ENCODE peak calls at places on chromosomes 3 and 15, in four cellular contexts. One of them, this sample, is unnamed. For H3K4me1, the result is how much of the 10 kb centered on the place peaks cover.

GRCh38 chr3:47781326-47781684 is 388 bp downstream of the SMARCC1 start:
- DNase-seq in GM23338: peak
- DNase-seq in esophagus squamous epithelium: no peak
- DNase-seq in lower lobe of right lung: peak
- DNase-seq in this sample: no peak

GRCh38 chr3:191296041-191296541 is 33.1 kb upstream of the CCDC50 start:
- DNase-seq in GM23338: no peak
- DNase-seq in esophagus squamous epithelium: no peak
- DNase-seq in lower lobe of right lung: no peak
- DNase-seq in this sample: no peak

GRCh38 chr3:99071096-99071495 is 169.6 kb upstream of the DCBLD2 start:
- DNase-seq in GM23338: no peak
- DNase-seq in esophagus squamous epithelium: no peak
- DNase-seq in lower lobe of right lung: no peak
- DNase-seq in this sample: no peak

GRCh38 chr15:72616491-72617210 is 37.8 kb upstream of the GOLGA6B start:
- DNase-seq in GM23338: peak
- DNase-seq in esophagus squamous epithelium: no peak
- DNase-seq in lower lobe of right lung: no peak
- DNase-seq in this sample: no peak

GRCh38 chr3:186909078-186909853 is 21.1 kb upstream of the ST6GAL1 start:
- DNase-seq in GM23338: peak
- DNase-seq in esophagus squamous epithelium: peak
- DNase-seq in lower lobe of right lung: peak
- DNase-seq in this sample: no peak

GRCh38 chr15:67859331-67859946 is 19.6 kb upstream of the RNU6-1 start:
- DNase-seq in GM23338: no peak
- DNase-seq in esophagus squamous epithelium: no peak
- DNase-seq in lower lobe of right lung: no peak
- DNase-seq in this sample: no peak

GRCh38 chr3:194136519-194137313 is 768 bp downstream of the HES1 start:
- DNase-seq in GM23338: peak
- DNase-seq in esophagus squamous epithelium: no peak
- DNase-seq in lower lobe of right lung: peak
- DNase-seq in this sample: no peak

GRCh38 chr3:66041116-66041515 is 2.4 kb upstream of the MAGI1 start:
- DNase-seq in GM23338: no peak
- DNase-seq in esophagus squamous epithelium: no peak
- DNase-seq in lower lobe of right lung: no peak
- DNase-seq in this sample: no peak

GRCh38 chr15:69402816-69403215 is 11.3 kb upstream of the KIF23 start:
- DNase-seq in GM23338: no peak
- DNase-seq in esophagus squamous epithelium: no peak
- DNase-seq in lower lobe of right lung: no peak
- DNase-seq in this sample: no peak

GRCh38 chr3:172624999-172625398 is 85.9 kb downstream of the NCEH1 start:
- DNase-seq in GM23338: no peak
- DNase-seq in esophagus squamous epithelium: no peak
- DNase-seq in lower lobe of right lung: no peak
- DNase-seq in this sample: no peak

GRCh38 chr15:49044761-49045571 is 1.3 kb downstream of the SECISBP2L start:
- DNase-seq in GM23338: no peak
- DNase-seq in esophagus squamous epithelium: no peak
- DNase-seq in lower lobe of right lung: no peak
- DNase-seq in this sample: no peak

GRCh38 chr3:73622135-73622534 is 2.6 kb downstream of the PDZRN3 start:
- DNase-seq in GM23338: peak
- DNase-seq in esophagus squamous epithelium: no peak
- DNase-seq in lower lobe of right lung: no peak
- DNase-seq in this sample: no peak

GRCh38 chr15:80423215-80423614 is 19.0 kb downstream of the ARNT2 start:
- DNase-seq in GM23338: no peak
- DNase-seq in esophagus squamous epithelium: no peak
- DNase-seq in lower lobe of right lung: no peak
- DNase-seq in this sample: no peak

GRCh38 chr15:36334059-36334458 is 245.4 kb upstream of the CDIN1 start:
- DNase-seq in GM23338: no peak
- DNase-seq in esophagus squamous epithelium: no peak
- DNase-seq in lower lobe of right lung: no peak
- DNase-seq in this sample: no peak

DNA sequence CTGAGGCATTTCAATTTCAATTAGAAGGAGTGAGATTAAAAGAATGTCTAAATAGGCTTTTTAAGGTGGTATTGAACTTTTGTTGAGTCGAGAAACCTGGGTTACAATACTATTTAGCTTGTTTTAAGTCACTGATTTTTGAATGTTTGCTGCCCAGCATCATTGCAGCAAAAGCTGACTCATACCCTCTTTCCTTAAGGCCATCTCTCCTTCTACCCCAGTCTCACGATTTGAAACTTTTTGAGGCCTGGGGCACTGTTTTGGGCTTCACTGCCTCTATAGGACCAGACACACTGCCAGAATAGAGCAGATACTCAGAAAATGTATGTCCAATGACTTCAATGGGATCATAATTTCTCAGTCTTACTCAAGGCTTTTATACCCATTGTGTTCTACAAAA is 319.6 kb upstream of the TGFBR2 start:
- DNase-seq in GM23338: no peak
- DNase-seq in esophagus squamous epithelium: no peak
- DNase-seq in lower lobe of right lung: no peak
- DNase-seq in this sample: no peak
- H3K4me1 ChIP-seq in GM23338: under half
- H3K4me1 ChIP-seq in esophagus squamous epithelium: under half
- H3K4me1 ChIP-seq in lower lobe of right lung: under half
- H3K4me1 ChIP-seq in this sample: under half

DNA sequence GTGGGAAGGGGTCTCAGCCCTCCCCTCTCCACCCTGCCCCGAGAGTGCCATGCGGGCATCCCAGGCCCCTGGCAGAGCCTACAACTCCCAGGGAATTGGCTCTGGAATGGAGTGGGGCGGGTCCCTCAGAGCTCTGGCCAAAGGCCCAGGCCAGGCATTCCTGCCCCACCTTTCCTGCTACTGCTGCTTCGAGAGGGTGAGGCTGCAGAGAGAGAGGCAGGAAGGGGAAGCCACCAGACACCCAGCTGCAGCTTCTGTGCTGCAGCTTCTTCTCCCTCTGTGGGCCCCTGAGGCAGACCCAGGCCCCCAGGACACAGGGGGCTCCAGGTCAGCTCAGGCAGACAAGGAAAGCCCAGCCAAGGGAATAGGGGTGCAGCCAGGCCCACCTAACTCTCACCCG is 2.7 kb downstream of the ALS2CL start:
- DNase-seq in GM23338: no peak
- DNase-seq in esophagus squamous epithelium: no peak
- DNase-seq in lower lobe of right lung: peak
- DNase-seq in this sample: no peak
- H3K4me1 ChIP-seq in GM23338: under half
- H3K4me1 ChIP-seq in esophagus squamous epithelium: half or more
- H3K4me1 ChIP-seq in lower lobe of right lung: half or more
- H3K4me1 ChIP-seq in this sample: half or more

GRCh38 chr3:53776494-53777101 is 69.6 kb downstream of the CHDH start:
- DNase-seq in GM23338: no peak
- DNase-seq in esophagus squamous epithelium: no peak
- DNase-seq in lower lobe of right lung: no peak
- DNase-seq in this sample: no peak
- H3K4me1 ChIP-seq in GM23338: under half
- H3K4me1 ChIP-seq in esophagus squamous epithelium: under half
- H3K4me1 ChIP-seq in lower lobe of right lung: under half
- H3K4me1 ChIP-seq in this sample: under half

GRCh38 chr3:112109313-112109712 is 23.1 kb downstream of the C3orf52 start:
- DNase-seq in GM23338: no peak
- DNase-seq in esophagus squamous epithelium: no peak
- DNase-seq in lower lobe of right lung: no peak
- DNase-seq in this sample: no peak
- H3K4me1 ChIP-seq in GM23338: under half
- H3K4me1 ChIP-seq in esophagus squamous epithelium: under half
- H3K4me1 ChIP-seq in lower lobe of right lung: under half
- H3K4me1 ChIP-seq in this sample: under half

DNA sequence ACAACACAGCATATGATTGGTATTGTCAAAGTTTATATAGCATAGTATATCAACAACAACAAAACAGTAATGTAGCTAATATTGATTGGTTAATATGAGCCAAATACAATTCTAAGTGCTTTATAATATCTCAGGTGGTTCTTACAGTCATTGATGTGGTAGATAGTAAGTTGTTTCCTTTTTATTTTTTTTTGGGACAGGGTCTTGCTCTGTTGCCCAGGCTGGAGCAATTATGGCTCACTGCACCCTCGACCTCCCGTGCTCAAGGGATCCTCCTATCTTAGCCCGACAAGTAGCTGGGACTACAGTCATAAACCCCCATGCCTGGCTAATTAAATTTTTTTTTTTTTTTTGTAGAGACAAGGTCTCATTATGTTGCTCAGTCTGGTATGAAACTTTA is 2.7 kb downstream of the RNF13 start:
- DNase-seq in GM23338: no peak
- DNase-seq in esophagus squamous epithelium: no peak
- DNase-seq in lower lobe of right lung: no peak
- DNase-seq in this sample: no peak
- H3K4me1 ChIP-seq in GM23338: under half
- H3K4me1 ChIP-seq in esophagus squamous epithelium: under half
- H3K4me1 ChIP-seq in lower lobe of right lung: half or more
- H3K4me1 ChIP-seq in this sample: under half

DNA sequence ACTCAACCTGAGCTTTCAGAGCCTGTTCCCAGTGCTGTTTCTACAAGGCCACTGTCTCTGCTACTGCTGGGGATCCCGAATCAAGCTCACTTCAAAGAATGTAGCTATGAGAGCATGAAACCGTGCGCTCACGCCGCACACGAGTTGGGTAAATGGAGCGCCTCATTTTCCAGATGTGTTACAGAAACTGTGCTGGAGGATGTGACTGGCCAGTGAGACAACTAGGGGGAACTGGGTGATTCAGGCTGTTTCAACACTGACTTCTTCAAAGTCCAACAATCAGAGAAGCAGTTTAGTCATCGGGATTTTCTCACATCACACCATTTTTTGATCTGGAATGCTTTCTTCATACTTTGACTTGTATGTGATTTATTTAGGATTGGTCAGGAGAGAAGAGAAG is 3.5 kb downstream of the ZNF710 start:
- DNase-seq in GM23338: no peak
- DNase-seq in esophagus squamous epithelium: no peak
- DNase-seq in lower lobe of right lung: peak
- DNase-seq in this sample: no peak
- H3K4me1 ChIP-seq in GM23338: under half
- H3K4me1 ChIP-seq in esophagus squamous epithelium: under half
- H3K4me1 ChIP-seq in lower lobe of right lung: half or more
- H3K4me1 ChIP-seq in this sample: half or more

DNA sequence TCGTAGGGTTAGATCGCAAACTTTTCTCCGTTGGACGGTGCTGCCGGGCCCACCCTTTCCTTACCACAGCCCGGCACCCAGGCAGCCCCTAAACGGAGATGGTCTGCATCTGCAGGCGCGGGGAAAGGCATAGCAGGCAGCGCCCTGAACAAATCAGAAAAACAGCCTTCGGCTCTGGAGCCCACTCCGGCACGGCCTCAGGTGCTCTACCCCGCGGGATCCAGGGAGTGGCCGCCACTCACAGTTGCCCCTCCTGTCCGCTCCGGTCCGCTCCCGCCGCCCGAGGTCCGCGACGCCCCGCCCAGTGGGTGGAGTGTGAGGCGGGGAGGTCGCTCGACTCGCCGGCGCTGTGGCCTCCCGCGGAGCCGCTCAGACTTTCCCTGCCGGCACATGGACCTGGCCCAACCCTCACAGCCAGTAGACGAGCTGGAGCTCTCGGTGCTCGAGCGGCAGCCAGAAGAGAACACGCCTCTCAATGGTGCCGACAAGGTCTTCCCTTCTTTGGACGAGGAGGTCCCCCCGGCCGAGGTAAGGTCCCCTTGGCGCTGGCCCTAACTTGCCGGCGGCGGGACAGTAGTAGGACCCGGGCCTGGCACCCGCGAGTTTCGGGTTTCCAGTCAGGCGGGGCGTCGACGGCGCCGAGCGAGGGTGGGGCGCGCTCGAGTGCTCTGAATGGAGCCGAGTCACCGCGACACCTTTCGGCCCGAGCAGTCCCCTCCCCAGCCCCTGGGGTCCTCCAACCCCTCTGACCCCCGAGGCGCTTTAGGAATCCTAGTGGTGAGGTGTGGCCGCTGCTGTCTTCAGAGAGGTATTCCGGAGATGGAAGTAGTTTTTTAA is at the start of gene C3orf52:
- DNase-seq in GM23338: peak
- DNase-seq in esophagus squamous epithelium: no peak
- DNase-seq in lower lobe of right lung: peak
- DNase-seq in this sample: no peak
- H3K4me1 ChIP-seq in GM23338: under half
- H3K4me1 ChIP-seq in esophagus squamous epithelium: under half
- H3K4me1 ChIP-seq in lower lobe of right lung: under half
- H3K4me1 ChIP-seq in this sample: under half

GRCh38 chr3:42851228-42851834 is 24.3 kb downstream of the CYP8B1 start:
- DNase-seq in GM23338: no peak
- DNase-seq in esophagus squamous epithelium: no peak
- DNase-seq in lower lobe of right lung: no peak
- DNase-seq in this sample: peak
- H3K4me1 ChIP-seq in GM23338: under half
- H3K4me1 ChIP-seq in esophagus squamous epithelium: under half
- H3K4me1 ChIP-seq in lower lobe of right lung: under half
- H3K4me1 ChIP-seq in this sample: under half